ENCODE peak calls at places on chromosomes 11 and 22, in seven cellular contexts. One of them, this sample, is unnamed.

GRCh38 chr11:72125956-72126355 is 9.6 kb upstream of the FOLR3 start:
- DNase-seq in astrocyte of the cerebellum: no peak
- DNase-seq in foreskin fibroblast: no peak
- DNase-seq in upper lobe of right lung: no peak
- DNase-seq in A549: no peak
- DNase-seq in spleen: no peak
- DNase-seq in prostate gland: no peak
- DNase-seq in this sample: no peak

GRCh38 chr11:117026593-117027330 is 71.5 kb downstream of the SIK3 start:
- DNase-seq in astrocyte of the cerebellum: peak; percentile 52
- DNase-seq in foreskin fibroblast: peak; percentile 85
- DNase-seq in upper lobe of right lung: no peak
- DNase-seq in A549: no peak
- DNase-seq in spleen: no peak
- DNase-seq in prostate gland: no peak
- DNase-seq in this sample: no peak

GRCh38 chr11:118973985-118974384 is 2.4 kb downstream of the FOXR1 start:
- DNase-seq in astrocyte of the cerebellum: no peak
- DNase-seq in foreskin fibroblast: no peak
- DNase-seq in upper lobe of right lung: no peak
- DNase-seq in A549: no peak
- DNase-seq in spleen: no peak
- DNase-seq in prostate gland: no peak
- DNase-seq in this sample: no peak

GRCh38 chr22:19716829-19717105 is 2.5 kb downstream of the SEPTIN5 start:
- DNase-seq in astrocyte of the cerebellum: no peak
- DNase-seq in foreskin fibroblast: no peak
- DNase-seq in upper lobe of right lung: no peak
- DNase-seq in A549: no peak
- DNase-seq in spleen: peak; percentile 56
- DNase-seq in prostate gland: no peak
- DNase-seq in this sample: no peak

GRCh38 chr11:85737738-85738137 is 51.7 kb upstream of the CCDC89 start:
- DNase-seq in astrocyte of the cerebellum: no peak
- DNase-seq in foreskin fibroblast: no peak
- DNase-seq in upper lobe of right lung: no peak
- DNase-seq in A549: no peak
- DNase-seq in spleen: no peak
- DNase-seq in prostate gland: no peak
- DNase-seq in this sample: no peak

GRCh38 chr11:116792869-116793475 is 1.3 kb upstream of the APOA5 start:
- DNase-seq in astrocyte of the cerebellum: no peak
- DNase-seq in foreskin fibroblast: peak; percentile 91
- DNase-seq in upper lobe of right lung: no peak
- DNase-seq in A549: no peak
- DNase-seq in spleen: no peak
- DNase-seq in prostate gland: no peak
- DNase-seq in this sample: no peak

GRCh38 chr22:49855491-49855911 is 1.9 kb downstream of the ZBED4 start:
- DNase-seq in astrocyte of the cerebellum: no peak
- DNase-seq in foreskin fibroblast: peak; percentile 27
- DNase-seq in upper lobe of right lung: peak; percentile 58
- DNase-seq in A549: no peak
- DNase-seq in spleen: peak; percentile 51
- DNase-seq in prostate gland: no peak
- DNase-seq in this sample: peak; percentile 63

GRCh38 chr22:32603651-32604540 is 129.3 kb downstream of the FBXO7 start:
- DNase-seq in astrocyte of the cerebellum: no peak
- DNase-seq in foreskin fibroblast: no peak
- DNase-seq in upper lobe of right lung: no peak
- DNase-seq in A549: no peak
- DNase-seq in spleen: peak; percentile 73
- DNase-seq in prostate gland: no peak
- DNase-seq in this sample: no peak

GRCh38 chr11:9276571-9276970 is 11.4 kb upstream of the DENND5A start:
- DNase-seq in astrocyte of the cerebellum: no peak
- DNase-seq in foreskin fibroblast: peak; percentile 19
- DNase-seq in upper lobe of right lung: no peak
- DNase-seq in A549: peak; percentile 62
- DNase-seq in spleen: no peak
- DNase-seq in prostate gland: no peak
- DNase-seq in this sample: no peak

GRCh38 chr11:30879322-30880020 is 293.3 kb upstream of the MPPED2 start:
- DNase-seq in astrocyte of the cerebellum: peak; percentile 4
- DNase-seq in foreskin fibroblast: no peak
- DNase-seq in upper lobe of right lung: no peak
- DNase-seq in A549: no peak
- DNase-seq in spleen: no peak
- DNase-seq in prostate gland: peak; percentile 19
- DNase-seq in this sample: peak; percentile 48

GRCh38 chr11:34266090-34266912 is 91.5 kb downstream of the ABTB2 start:
- DNase-seq in astrocyte of the cerebellum: peak; percentile 94
- DNase-seq in foreskin fibroblast: peak; percentile 94
- DNase-seq in upper lobe of right lung: no peak
- DNase-seq in A549: no peak
- DNase-seq in spleen: no peak
- DNase-seq in prostate gland: no peak
- DNase-seq in this sample: no peak

GRCh38 chr11:109421981-109422590 is at the start of gene C11orf87:
- DNase-seq in astrocyte of the cerebellum: no peak
- DNase-seq in foreskin fibroblast: peak; percentile 30
- DNase-seq in upper lobe of right lung: peak; percentile 54
- DNase-seq in A549: no peak
- DNase-seq in spleen: peak; percentile 68
- DNase-seq in prostate gland: no peak
- DNase-seq in this sample: no peak

GRCh38 chr11:16632295-16633200 is 105.9 kb upstream of the C11orf58 start:
- DNase-seq in astrocyte of the cerebellum: no peak
- DNase-seq in foreskin fibroblast: no peak
- DNase-seq in upper lobe of right lung: no peak
- DNase-seq in A549: peak; percentile 38
- DNase-seq in spleen: no peak
- DNase-seq in prostate gland: no peak
- DNase-seq in this sample: peak; percentile 63

GRCh38 chr11:120055646-120056045 is 82.3 kb downstream of the TRIM29 start:
- DNase-seq in astrocyte of the cerebellum: peak; percentile 38
- DNase-seq in foreskin fibroblast: no peak
- DNase-seq in upper lobe of right lung: no peak
- DNase-seq in A549: no peak
- DNase-seq in spleen: no peak
- DNase-seq in prostate gland: peak; percentile 77
- DNase-seq in this sample: no peak

GRCh38 chr11:77047007-77047927 is 13.1 kb downstream of the B3GNT6 start:
- DNase-seq in astrocyte of the cerebellum: peak; percentile 92
- DNase-seq in foreskin fibroblast: peak; percentile 91
- DNase-seq in upper lobe of right lung: no peak
- DNase-seq in A549: peak; percentile 95
- DNase-seq in spleen: no peak
- DNase-seq in prostate gland: peak; percentile 87
- DNase-seq in this sample: peak; percentile 83

GRCh38 chr11:35717520-35717919 is 54.9 kb downstream of the TRIM44 start:
- DNase-seq in astrocyte of the cerebellum: no peak
- DNase-seq in foreskin fibroblast: no peak
- DNase-seq in upper lobe of right lung: no peak
- DNase-seq in A549: no peak
- DNase-seq in spleen: no peak
- DNase-seq in prostate gland: no peak
- DNase-seq in this sample: no peak

GRCh38 chr22:33328789-33329296 is 270.7 kb upstream of the SYN3 start:
- DNase-seq in astrocyte of the cerebellum: peak; percentile 23
- DNase-seq in foreskin fibroblast: no peak
- DNase-seq in upper lobe of right lung: no peak
- DNase-seq in A549: peak; percentile 74
- DNase-seq in spleen: no peak
- DNase-seq in prostate gland: no peak
- DNase-seq in this sample: no peak

GRCh38 chr11:83583953-83584352 is 297.8 kb upstream of the CCDC90B start:
- DNase-seq in astrocyte of the cerebellum: no peak
- DNase-seq in foreskin fibroblast: peak; percentile 73
- DNase-seq in upper lobe of right lung: no peak
- DNase-seq in A549: no peak
- DNase-seq in spleen: no peak
- DNase-seq in prostate gland: no peak
- DNase-seq in this sample: no peak

GRCh38 chr11:117671370-117671769 is 125.6 kb downstream of the DSCAML1 start:
- DNase-seq in astrocyte of the cerebellum: no peak
- DNase-seq in foreskin fibroblast: no peak
- DNase-seq in upper lobe of right lung: no peak
- DNase-seq in A549: no peak
- DNase-seq in spleen: no peak
- DNase-seq in prostate gland: no peak
- DNase-seq in this sample: no peak

GRCh38 chr22:29722587-29722986 is 2.8 kb downstream of the CABP7 start:
- DNase-seq in astrocyte of the cerebellum: no peak
- DNase-seq in foreskin fibroblast: no peak
- DNase-seq in upper lobe of right lung: peak; percentile 62
- DNase-seq in A549: no peak
- DNase-seq in spleen: no peak
- DNase-seq in prostate gland: no peak
- DNase-seq in this sample: no peak

GRCh38 chr22:25900880-25901279 is 158.9 kb downstream of the MYO18B start:
- DNase-seq in astrocyte of the cerebellum: no peak
- DNase-seq in foreskin fibroblast: no peak
- DNase-seq in upper lobe of right lung: no peak
- DNase-seq in A549: no peak
- DNase-seq in spleen: no peak
- DNase-seq in prostate gland: no peak
- DNase-seq in this sample: no peak

GRCh38 chr11:131987703-131988102 is 617.3 kb downstream of the NTM start:
- DNase-seq in astrocyte of the cerebellum: no peak
- DNase-seq in foreskin fibroblast: no peak
- DNase-seq in upper lobe of right lung: no peak
- DNase-seq in A549: no peak
- DNase-seq in spleen: no peak
- DNase-seq in prostate gland: no peak
- DNase-seq in this sample: no peak

GRCh38 chr11:37504066-37504611 is 906.1 kb upstream of the RAG2 start:
- DNase-seq in astrocyte of the cerebellum: peak; percentile 88
- DNase-seq in foreskin fibroblast: peak; percentile 94
- DNase-seq in upper lobe of right lung: no peak
- DNase-seq in A549: no peak
- DNase-seq in spleen: no peak
- DNase-seq in prostate gland: no peak
- DNase-seq in this sample: no peak

DNA sequence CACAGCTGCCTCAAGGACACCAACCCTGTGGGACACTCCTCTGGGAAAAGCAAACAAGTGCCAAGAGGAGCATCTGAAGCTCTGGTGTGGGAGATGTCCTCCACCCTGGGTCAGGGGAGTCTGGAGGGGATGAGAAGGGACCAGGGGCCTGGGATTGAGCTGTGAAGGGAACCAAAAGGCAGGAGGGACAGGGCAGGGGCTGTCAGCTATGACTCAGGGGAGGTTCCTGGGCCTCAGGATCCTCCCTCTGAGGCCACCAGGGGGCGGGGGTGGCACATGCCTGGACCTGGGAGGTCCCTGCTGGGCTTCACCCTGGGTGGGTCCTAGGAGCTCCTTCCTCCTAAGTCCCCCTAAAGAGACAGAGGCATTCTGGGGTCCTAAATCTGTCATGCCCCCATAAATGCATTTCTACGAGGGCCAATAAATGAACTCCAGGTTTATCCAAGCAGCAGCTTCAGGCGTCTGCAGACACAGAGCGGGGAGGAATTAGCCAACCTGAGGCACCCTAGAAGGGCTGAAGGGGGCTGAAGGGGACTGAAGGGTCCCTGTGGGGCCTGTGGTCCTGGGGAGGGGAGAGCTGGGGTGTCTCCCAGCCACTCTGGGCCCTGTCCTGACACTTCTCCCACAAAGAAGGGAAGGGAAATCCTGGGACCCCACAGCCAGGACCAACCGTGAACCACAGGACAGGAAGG is 31.9 kb upstream of the IGLL5 start:
- DNase-seq in astrocyte of the cerebellum: no peak
- DNase-seq in foreskin fibroblast: peak; percentile 24
- DNase-seq in upper lobe of right lung: no peak
- DNase-seq in A549: no peak
- DNase-seq in spleen: no peak
- DNase-seq in prostate gland: no peak
- DNase-seq in this sample: no peak
- TF ChIP-seq CTCF in astrocyte of the cerebellum: peak; percentile 26
- TF ChIP-seq CTCF in foreskin fibroblast: peak; percentile 52
- TF ChIP-seq CTCF in upper lobe of right lung: peak; percentile 37
- TF ChIP-seq CTCF in A549: peak; percentile 12
- TF ChIP-seq CTCF in spleen: peak; percentile 73
- TF ChIP-seq CTCF in prostate gland: peak; percentile 12
- TF ChIP-seq CTCF in this sample: peak; percentile 22

GRCh38 chr22:37187891-37188761 is at the start of gene C1QTNF6:
- DNase-seq in astrocyte of the cerebellum: no peak
- DNase-seq in foreskin fibroblast: peak; percentile 67
- DNase-seq in upper lobe of right lung: peak; percentile 64
- DNase-seq in A549: peak; percentile 54
- DNase-seq in spleen: peak; percentile 75
- DNase-seq in prostate gland: no peak
- DNase-seq in this sample: no peak

GRCh38 chr22:37186997-37187522 is 987 bp downstream of the C1QTNF6 start:
- DNase-seq in astrocyte of the cerebellum: no peak
- DNase-seq in foreskin fibroblast: no peak
- DNase-seq in upper lobe of right lung: no peak
- DNase-seq in A549: peak; percentile 36
- DNase-seq in spleen: peak; percentile 63
- DNase-seq in prostate gland: no peak
- DNase-seq in this sample: no peak

GRCh38 chr22:37190262-37190780 is 2.3 kb upstream of the C1QTNF6 start:
- DNase-seq in astrocyte of the cerebellum: no peak
- DNase-seq in foreskin fibroblast: no peak
- DNase-seq in upper lobe of right lung: no peak
- DNase-seq in A549: no peak
- DNase-seq in spleen: no peak
- DNase-seq in prostate gland: no peak
- DNase-seq in this sample: peak; percentile 58

GRCh38 chr22:37187552-37187890 is 526 bp downstream of the C1QTNF6 start:
- DNase-seq in astrocyte of the cerebellum: no peak
- DNase-seq in foreskin fibroblast: peak; percentile 74
- DNase-seq in upper lobe of right lung: no peak
- DNase-seq in A549: peak; percentile 25
- DNase-seq in spleen: no peak
- DNase-seq in prostate gland: no peak
- DNase-seq in this sample: no peak

GRCh38 chr22:37189011-37189466 is 992 bp upstream of the C1QTNF6 start:
- DNase-seq in astrocyte of the cerebellum: no peak
- DNase-seq in foreskin fibroblast: peak; percentile 34
- DNase-seq in upper lobe of right lung: no peak
- DNase-seq in A549: no peak
- DNase-seq in spleen: no peak
- DNase-seq in prostate gland: no peak
- DNase-seq in this sample: peak; percentile 73
- H3K4me3 ChIP-seq in astrocyte of the cerebellum: no peak overlapping the region
- H3K4me3 ChIP-seq in foreskin fibroblast: no peak overlapping the region
- H3K4me3 ChIP-seq in upper lobe of right lung: no peak overlapping the region
- H3K4me3 ChIP-seq in A549: no peak overlapping the region
- H3K4me3 ChIP-seq in spleen: no peak overlapping the region
- H3K4me3 ChIP-seq in prostate gland: no peak overlapping the region
- H3K4me3 ChIP-seq in this sample: no peak overlapping the region

GRCh38 chr11:47375546-47376085 is 2.7 kb downstream of the SPI1 start:
- DNase-seq in astrocyte of the cerebellum: no peak
- DNase-seq in foreskin fibroblast: no peak
- DNase-seq in upper lobe of right lung: no peak
- DNase-seq in A549: no peak
- DNase-seq in spleen: peak; percentile 78
- DNase-seq in prostate gland: no peak
- DNase-seq in this sample: no peak
- TF ChIP-seq CTCF in astrocyte of the cerebellum: no peak
- TF ChIP-seq CTCF in foreskin fibroblast: no peak
- TF ChIP-seq CTCF in upper lobe of right lung: no peak
- TF ChIP-seq CTCF in A549: no peak
- TF ChIP-seq CTCF in spleen: no peak
- TF ChIP-seq CTCF in prostate gland: no peak
- TF ChIP-seq CTCF in this sample: no peak

GRCh38 chr11:47376543-47377371 is 1.6 kb downstream of the SPI1 start:
- DNase-seq in astrocyte of the cerebellum: no peak
- DNase-seq in foreskin fibroblast: no peak
- DNase-seq in upper lobe of right lung: peak; percentile 87
- DNase-seq in A549: no peak
- DNase-seq in spleen: peak; percentile 91
- DNase-seq in prostate gland: no peak
- DNase-seq in this sample: no peak
- H3K4me3 ChIP-seq in astrocyte of the cerebellum: no peak overlapping the region
- H3K4me3 ChIP-seq in foreskin fibroblast: no peak overlapping the region
- H3K4me3 ChIP-seq in upper lobe of right lung: peak overlapping the region; percentile 53
- H3K4me3 ChIP-seq in A549: no peak overlapping the region
- H3K4me3 ChIP-seq in spleen: peak overlapping the region; percentile 59
- H3K4me3 ChIP-seq in prostate gland: no peak overlapping the region
- H3K4me3 ChIP-seq in this sample: no peak overlapping the region